ENCODE peak calls at places on chromosomes 1 and 21, in nine cellular contexts. One of them, this sample, is unnamed.

GRCh38 chr1:242189591-242189990 is 190.7 kb upstream of the MAP1LC3C start:
- DNase-seq in C1 segment of cervical spinal cord: no peak
- DNase-seq in foreskin fibroblast: no peak
- DNase-seq in Ammon's horn: no peak
- DNase-seq in hypothalamus: no peak
- DNase-seq in RCC 7860: no peak
- DNase-seq in iPS-NIHi11: peak; percentile 37
- DNase-seq in ureter: no peak
- DNase-seq in ACHN: no peak
- DNase-seq in this sample: no peak

GRCh38 chr1:116721608-116722007 is 32.6 kb upstream of the CD2 start:
- DNase-seq in C1 segment of cervical spinal cord: no peak
- DNase-seq in foreskin fibroblast: no peak
- DNase-seq in Ammon's horn: no peak
- DNase-seq in hypothalamus: no peak
- DNase-seq in RCC 7860: no peak
- DNase-seq in iPS-NIHi11: no peak
- DNase-seq in ureter: peak; percentile 24
- DNase-seq in ACHN: no peak
- DNase-seq in this sample: no peak

GRCh38 chr1:43914576-43915525 is 18.8 kb upstream of the ARTN start:
- DNase-seq in C1 segment of cervical spinal cord: no peak
- DNase-seq in foreskin fibroblast: no peak
- DNase-seq in Ammon's horn: no peak
- DNase-seq in hypothalamus: no peak
- DNase-seq in RCC 7860: no peak
- DNase-seq in iPS-NIHi11: no peak
- DNase-seq in ureter: no peak
- DNase-seq in ACHN: no peak
- DNase-seq in this sample: peak; percentile 65

GRCh38 chr1:212814548-212814947 is 22.9 kb downstream of the TATDN3 start:
- DNase-seq in C1 segment of cervical spinal cord: no peak
- DNase-seq in foreskin fibroblast: no peak
- DNase-seq in Ammon's horn: no peak
- DNase-seq in hypothalamus: no peak
- DNase-seq in RCC 7860: no peak
- DNase-seq in iPS-NIHi11: no peak
- DNase-seq in ureter: no peak
- DNase-seq in ACHN: no peak
- DNase-seq in this sample: no peak

GRCh38 chr1:213164561-213164960 is 113.5 kb downstream of the RPS6KC1 start:
- DNase-seq in C1 segment of cervical spinal cord: no peak
- DNase-seq in foreskin fibroblast: no peak
- DNase-seq in Ammon's horn: no peak
- DNase-seq in hypothalamus: no peak
- DNase-seq in RCC 7860: no peak
- DNase-seq in iPS-NIHi11: no peak
- DNase-seq in ureter: no peak
- DNase-seq in ACHN: no peak
- DNase-seq in this sample: no peak

GRCh38 chr1:175126347-175126746 is 58.7 kb downstream of the TNN start:
- DNase-seq in C1 segment of cervical spinal cord: no peak
- DNase-seq in foreskin fibroblast: no peak
- DNase-seq in Ammon's horn: no peak
- DNase-seq in hypothalamus: no peak
- DNase-seq in RCC 7860: no peak
- DNase-seq in iPS-NIHi11: no peak
- DNase-seq in ureter: no peak
- DNase-seq in ACHN: no peak
- DNase-seq in this sample: no peak

GRCh38 chr1:209513226-209513625 is 70.3 kb upstream of the CAMK1G start:
- DNase-seq in C1 segment of cervical spinal cord: no peak
- DNase-seq in foreskin fibroblast: peak; percentile 43
- DNase-seq in Ammon's horn: peak; percentile 8
- DNase-seq in hypothalamus: no peak
- DNase-seq in RCC 7860: peak; percentile 51
- DNase-seq in iPS-NIHi11: peak; percentile 81
- DNase-seq in ureter: no peak
- DNase-seq in ACHN: peak; percentile 59
- DNase-seq in this sample: no peak

GRCh38 chr1:53740621-53741105 is 1.7 kb upstream of the GLIS1 start:
- DNase-seq in C1 segment of cervical spinal cord: no peak
- DNase-seq in foreskin fibroblast: peak; percentile 85
- DNase-seq in Ammon's horn: no peak
- DNase-seq in hypothalamus: no peak
- DNase-seq in RCC 7860: peak; percentile 68
- DNase-seq in iPS-NIHi11: no peak
- DNase-seq in ureter: no peak
- DNase-seq in ACHN: peak; percentile 68
- DNase-seq in this sample: no peak

GRCh38 chr21:26047279-26047967 is 123.1 kb downstream of the APP start:
- DNase-seq in C1 segment of cervical spinal cord: no peak
- DNase-seq in foreskin fibroblast: no peak
- DNase-seq in Ammon's horn: no peak
- DNase-seq in hypothalamus: no peak
- DNase-seq in RCC 7860: no peak
- DNase-seq in iPS-NIHi11: no peak
- DNase-seq in ureter: no peak
- DNase-seq in ACHN: no peak
- DNase-seq in this sample: no peak

GRCh38 chr1:222335586-222335985 is 212.3 kb downstream of the HHIPL2 start:
- DNase-seq in C1 segment of cervical spinal cord: no peak
- DNase-seq in foreskin fibroblast: peak; percentile 42
- DNase-seq in Ammon's horn: no peak
- DNase-seq in hypothalamus: no peak
- DNase-seq in RCC 7860: no peak
- DNase-seq in iPS-NIHi11: no peak
- DNase-seq in ureter: no peak
- DNase-seq in ACHN: no peak
- DNase-seq in this sample: no peak

GRCh38 chr1:87968259-87968955 is 639.7 kb downstream of the LMO4 start:
- DNase-seq in C1 segment of cervical spinal cord: peak; percentile 10
- DNase-seq in foreskin fibroblast: peak; percentile 50
- DNase-seq in Ammon's horn: peak; percentile 32
- DNase-seq in hypothalamus: peak; percentile 30
- DNase-seq in RCC 7860: peak; percentile 64
- DNase-seq in iPS-NIHi11: peak; percentile 33
- DNase-seq in ureter: peak; percentile 49
- DNase-seq in ACHN: no peak
- DNase-seq in this sample: peak; percentile 45

GRCh38 chr1:193318347-193318746 is 131.9 kb upstream of the B3GALT2 start:
- DNase-seq in C1 segment of cervical spinal cord: no peak
- DNase-seq in foreskin fibroblast: peak; percentile 38
- DNase-seq in Ammon's horn: no peak
- DNase-seq in hypothalamus: no peak
- DNase-seq in RCC 7860: no peak
- DNase-seq in iPS-NIHi11: no peak
- DNase-seq in ureter: no peak
- DNase-seq in ACHN: no peak
- DNase-seq in this sample: no peak

GRCh38 chr21:27171704-27172103 is 204.8 kb upstream of the ADAMTS5 start:
- DNase-seq in C1 segment of cervical spinal cord: no peak
- DNase-seq in foreskin fibroblast: peak; percentile 81
- DNase-seq in Ammon's horn: no peak
- DNase-seq in hypothalamus: no peak
- DNase-seq in RCC 7860: no peak
- DNase-seq in iPS-NIHi11: no peak
- DNase-seq in ureter: no peak
- DNase-seq in ACHN: no peak
- DNase-seq in this sample: no peak

GRCh38 chr21:45116066-45116465 is 41.7 kb downstream of the ADARB1 start:
- DNase-seq in C1 segment of cervical spinal cord: no peak
- DNase-seq in foreskin fibroblast: no peak
- DNase-seq in Ammon's horn: no peak
- DNase-seq in hypothalamus: no peak
- DNase-seq in RCC 7860: no peak
- DNase-seq in iPS-NIHi11: no peak
- DNase-seq in ureter: no peak
- DNase-seq in ACHN: no peak
- DNase-seq in this sample: no peak

GRCh38 chr1:48688102-48688760 is 88.5 kb downstream of the BEND5 start:
- DNase-seq in C1 segment of cervical spinal cord: no peak
- DNase-seq in foreskin fibroblast: peak; percentile 31
- DNase-seq in Ammon's horn: no peak
- DNase-seq in hypothalamus: no peak
- DNase-seq in RCC 7860: no peak
- DNase-seq in iPS-NIHi11: peak; percentile 62
- DNase-seq in ureter: no peak
- DNase-seq in ACHN: peak; percentile 14
- DNase-seq in this sample: no peak

GRCh38 chr1:24289937-24290595 is 29.1 kb upstream of the GRHL3 start:
- DNase-seq in C1 segment of cervical spinal cord: peak; percentile 84
- DNase-seq in foreskin fibroblast: peak; percentile 83
- DNase-seq in Ammon's horn: peak; percentile 92
- DNase-seq in hypothalamus: peak; percentile 91
- DNase-seq in RCC 7860: peak; percentile 92
- DNase-seq in iPS-NIHi11: no peak
- DNase-seq in ureter: peak; percentile 75
- DNase-seq in ACHN: peak; percentile 97
- DNase-seq in this sample: peak; percentile 79

GRCh38 chr1:104073463-104073902 is 323.8 kb downstream of the AMY1C start:
- DNase-seq in C1 segment of cervical spinal cord: no peak
- DNase-seq in foreskin fibroblast: no peak
- DNase-seq in Ammon's horn: no peak
- DNase-seq in hypothalamus: no peak
- DNase-seq in RCC 7860: no peak
- DNase-seq in iPS-NIHi11: no peak
- DNase-seq in ureter: no peak
- DNase-seq in ACHN: no peak
- DNase-seq in this sample: no peak

GRCh38 chr1:180884588-180885300 is 28.0 kb upstream of the KIAA1614 start:
- DNase-seq in C1 segment of cervical spinal cord: no peak
- DNase-seq in foreskin fibroblast: no peak
- DNase-seq in Ammon's horn: no peak
- DNase-seq in hypothalamus: no peak
- DNase-seq in RCC 7860: no peak
- DNase-seq in iPS-NIHi11: no peak
- DNase-seq in ureter: no peak
- DNase-seq in ACHN: no peak
- DNase-seq in this sample: no peak

GRCh38 chr1:152392909-152393308 is 21.2 kb downstream of the CRNN start:
- DNase-seq in C1 segment of cervical spinal cord: no peak
- DNase-seq in foreskin fibroblast: no peak
- DNase-seq in Ammon's horn: no peak
- DNase-seq in hypothalamus: no peak
- DNase-seq in RCC 7860: no peak
- DNase-seq in iPS-NIHi11: no peak
- DNase-seq in ureter: no peak
- DNase-seq in ACHN: no peak
- DNase-seq in this sample: no peak

GRCh38 chr1:53629101-53629691 is 109.8 kb downstream of the GLIS1 start:
- DNase-seq in C1 segment of cervical spinal cord: no peak
- DNase-seq in foreskin fibroblast: no peak
- DNase-seq in Ammon's horn: no peak
- DNase-seq in hypothalamus: no peak
- DNase-seq in RCC 7860: no peak
- DNase-seq in iPS-NIHi11: no peak
- DNase-seq in ureter: peak; percentile 28
- DNase-seq in ACHN: no peak
- DNase-seq in this sample: no peak

GRCh38 chr1:164772635-164773034 is 213.7 kb downstream of the PBX1 start:
- DNase-seq in C1 segment of cervical spinal cord: no peak
- DNase-seq in foreskin fibroblast: peak; percentile 97
- DNase-seq in Ammon's horn: no peak
- DNase-seq in hypothalamus: no peak
- DNase-seq in RCC 7860: peak; percentile 95
- DNase-seq in iPS-NIHi11: peak; percentile 47
- DNase-seq in ureter: peak; percentile 78
- DNase-seq in ACHN: peak; percentile 90
- DNase-seq in this sample: no peak

GRCh38 chr1:177210071-177210470 is 39.3 kb downstream of the BRINP2 start:
- DNase-seq in C1 segment of cervical spinal cord: no peak
- DNase-seq in foreskin fibroblast: no peak
- DNase-seq in Ammon's horn: no peak
- DNase-seq in hypothalamus: no peak
- DNase-seq in RCC 7860: no peak
- DNase-seq in iPS-NIHi11: no peak
- DNase-seq in ureter: no peak
- DNase-seq in ACHN: no peak
- DNase-seq in this sample: no peak

GRCh38 chr1:98102369-98103030 is 181.7 kb upstream of the DPYD start:
- DNase-seq in C1 segment of cervical spinal cord: no peak
- DNase-seq in foreskin fibroblast: peak; percentile 59
- DNase-seq in Ammon's horn: no peak
- DNase-seq in hypothalamus: no peak
- DNase-seq in RCC 7860: no peak
- DNase-seq in iPS-NIHi11: no peak
- DNase-seq in ureter: no peak
- DNase-seq in ACHN: no peak
- DNase-seq in this sample: no peak

GRCh38 chr1:112744019-112744578 is 29.0 kb upstream of the PPM1J start:
- DNase-seq in C1 segment of cervical spinal cord: no peak
- DNase-seq in foreskin fibroblast: peak; percentile 83
- DNase-seq in Ammon's horn: no peak
- DNase-seq in hypothalamus: no peak
- DNase-seq in RCC 7860: no peak
- DNase-seq in iPS-NIHi11: peak; percentile 66
- DNase-seq in ureter: no peak
- DNase-seq in ACHN: no peak
- DNase-seq in this sample: no peak

GRCh38 chr21:33412832-33413519 is 9.8 kb downstream of the IFNGR2 start:
- DNase-seq in C1 segment of cervical spinal cord: no peak
- DNase-seq in foreskin fibroblast: no peak
- DNase-seq in Ammon's horn: no peak
- DNase-seq in hypothalamus: no peak
- DNase-seq in RCC 7860: peak; percentile 74
- DNase-seq in iPS-NIHi11: no peak
- DNase-seq in ureter: no peak
- DNase-seq in ACHN: peak; percentile 23
- DNase-seq in this sample: no peak

GRCh38 chr21:42564561-42564971 is 50.9 kb downstream of the SLC37A1 start:
- DNase-seq in C1 segment of cervical spinal cord: no peak
- DNase-seq in foreskin fibroblast: no peak
- DNase-seq in Ammon's horn: no peak
- DNase-seq in hypothalamus: no peak
- DNase-seq in RCC 7860: no peak
- DNase-seq in iPS-NIHi11: no peak
- DNase-seq in ureter: no peak
- DNase-seq in ACHN: no peak
- DNase-seq in this sample: no peak

GRCh38 chr1:112957133-112957812 is 1.3 kb upstream of the SLC16A1 start:
- DNase-seq in C1 segment of cervical spinal cord: no peak
- DNase-seq in foreskin fibroblast: peak; percentile 90
- DNase-seq in Ammon's horn: peak; percentile 29
- DNase-seq in hypothalamus: no peak
- DNase-seq in RCC 7860: peak; percentile 93
- DNase-seq in iPS-NIHi11: peak; percentile 50
- DNase-seq in ureter: no peak
- DNase-seq in ACHN: peak; percentile 92
- DNase-seq in this sample: no peak

GRCh38 chr1:245550702-245551008 is 395.9 kb downstream of the KIF26B start:
- DNase-seq in C1 segment of cervical spinal cord: no peak
- DNase-seq in foreskin fibroblast: no peak
- DNase-seq in Ammon's horn: no peak
- DNase-seq in hypothalamus: no peak
- DNase-seq in RCC 7860: no peak
- DNase-seq in iPS-NIHi11: no peak
- DNase-seq in ureter: no peak
- DNase-seq in ACHN: no peak
- DNase-seq in this sample: no peak

GRCh38 chr1:117606608-117607261 is 887 bp downstream of the TENT5C start:
- DNase-seq in C1 segment of cervical spinal cord: no peak
- DNase-seq in foreskin fibroblast: peak; percentile 46
- DNase-seq in Ammon's horn: no peak
- DNase-seq in hypothalamus: peak; percentile 9
- DNase-seq in RCC 7860: no peak
- DNase-seq in iPS-NIHi11: no peak
- DNase-seq in ureter: peak; percentile 62
- DNase-seq in ACHN: no peak
- DNase-seq in this sample: no peak